ENCODE peak calls at places on chromosomes 12 and 14, in four cellular contexts. S is progenitor cell of endocrine pancreas; T is AG09309; V is CD4-positive, alpha-beta T cell. H is an unnamed sample.

GRCh38 chr12:5244513-5244972 is 187.4 kb upstream of the NTF3 start:
- DNase-seq in T (no peak), S (no peak), V (no peak), H (no peak)

GRCh38 chr14:96735509-96735908 is 61.7 kb upstream of the VRK1 start:
- DNase-seq in V (no peak), T (no peak), S (no peak), H (no peak)

GRCh38 chr14:93748208-93749080 is 39.8 kb downstream of the PRIMA1 start:
- DNase-seq in T (no peak), V (no peak), S (no peak), H (no peak)

GRCh38 chr14:23789696-23790095 is 153.5 kb downstream of the DHRS2 start:
- DNase-seq in V (no peak), T (no peak), S (no peak), H (no peak)

GRCh38 chr14:63454863-63455622 is 88.1 kb downstream of the PPP2R5E start:
- DNase-seq in S (no peak), V (no peak), T (peak), H (no peak)

GRCh38 chr12:47244730-47245285 is 165.0 kb upstream of the AMIGO2 start:
- DNase-seq in S (no peak), V (no peak), T (no peak), H (no peak)

GRCh38 chr14:75911883-75912282 is 69.9 kb downstream of the TGFB3 start:
- DNase-seq in T (no peak), V (no peak), S (no peak), H (no peak)

GRCh38 chr14:73834258-73834620 is 17.4 kb upstream of the PTGR2 start:
- DNase-seq in V (no peak), T (no peak), S (no peak), H (no peak)

GRCh38 chr12:19575307-19576243 is 136.3 kb downstream of the AEBP2 start:
- DNase-seq in V (no peak), S (no peak), T (no peak), H (no peak)

GRCh38 chr14:26984318-26985177 is 386.7 kb upstream of the NOVA1 start:
- DNase-seq in S (peak), T (no peak), V (no peak), H (no peak)

GRCh38 chr12:121238604-121239334 is 28.8 kb downstream of the P2RX4 start:
- DNase-seq in S (no peak), T (no peak), V (no peak), H (no peak)

GRCh38 chr12:28021704-28022103 is 49.2 kb upstream of the PTHLH start:
- DNase-seq in T (no peak), V (no peak), S (no peak), H (no peak)

GRCh38 chr12:3314306-3314663 is 176.7 kb upstream of the PRMT8 start:
- DNase-seq in S (no peak), V (no peak), T (no peak), H (no peak)

GRCh38 chr12:4202482-4202881 is 71.1 kb upstream of the CCND2 start:
- DNase-seq in V (no peak), S (no peak), T (no peak), H (no peak)

GRCh38 chr12:16605666-16606116 is 271 bp downstream of the LMO3 start:
- DNase-seq in S (no peak), V (no peak), T (no peak), H (no peak)

GRCh38 chr12:115709410-115710065 is 568.0 kb downstream of the MED13L start:
- DNase-seq in T (no peak), V (no peak), S (no peak), H (no peak)

GRCh38 chr14:92680781-92681650 is 67.4 kb downstream of the LGMN start:
- DNase-seq in V (peak), T (peak), S (peak), H (peak)

GRCh38 chr12:131287015-131287937 is 333.6 kb downstream of the ADGRD1 start:
- DNase-seq in V (no peak), S (peak), T (no peak), H (no peak)

GRCh38 chr14:44657688-44658388 is 150.8 kb upstream of the FSCB start:
- DNase-seq in T (peak), V (no peak), S (no peak), H (no peak)

GRCh38 chr12:4526923-4527546 is 11.7 kb upstream of the RAD51AP1 start:
- DNase-seq in S (no peak), T (no peak), V (no peak), H (no peak)

GRCh38 chr14:64826845-64827244 is 52.9 kb downstream of the SPTB start:
- DNase-seq in T (no peak), S (no peak), V (no peak), H (no peak)

GRCh38 chr12:132066749-132067148 is 77.4 kb downstream of the DDX51 start:
- DNase-seq in S (no peak), V (no peak), T (no peak), H (no peak)

GRCh38 chr12:52590021-52590420 is 11.2 kb downstream of the KRT72 start:
- DNase-seq in T (no peak), S (no peak), V (no peak), H (no peak)

GRCh38 chr14:37018571-37019240 is 153.7 kb downstream of the SLC25A21 start:
- DNase-seq in S (no peak), V (no peak), T (no peak), H (no peak)

GRCh38 chr14:61742383-61742782 is 19.8 kb upstream of the SNAPC1 start:
- DNase-seq in S (no peak), V (no peak), T (no peak), H (no peak)

GRCh38 chr12:75526655-75527511 is 15.5 kb upstream of the KRR1 start:
- DNase-seq in V (no peak), T (peak), S (no peak), H (peak)

GRCh38 chr14:49687942-49688700 is at the start of gene POLE2:
- DNase-seq in V (peak), S (peak), T (no peak), H (peak)

GRCh38 chr12:53765891-53766290 is 14.1 kb upstream of the CISTR start:
- DNase-seq in V (no peak), S (no peak), T (no peak), H (no peak)

GRCh38 chr12:122851820-122852219 is 16.6 kb downstream of the HIP1R start:
- DNase-seq in T (peak), S (no peak), V (no peak), H (no peak)

DNA sequence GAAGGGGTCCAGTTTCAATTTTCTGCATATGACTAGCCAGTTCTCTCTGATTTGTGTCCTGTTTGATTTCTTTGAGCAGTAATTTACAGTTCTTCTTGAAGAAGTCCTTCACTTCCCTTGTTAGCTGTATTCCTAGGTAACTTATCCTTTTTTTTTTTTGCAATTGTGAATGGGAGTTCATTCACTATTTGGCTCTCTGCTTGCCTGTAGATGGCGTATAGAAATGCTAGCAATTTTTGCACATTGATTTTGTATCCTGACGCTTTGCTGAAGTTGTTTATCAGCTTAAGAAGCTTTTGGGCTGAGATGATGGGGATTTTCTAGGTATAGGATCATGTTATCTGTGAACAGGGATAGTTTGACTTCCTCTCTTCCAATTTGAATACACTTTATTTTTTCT is 77.6 kb upstream of the NID2 start:
- DNase-seq in V (no peak), S (no peak), T (no peak), H (no peak)
- TF ChIP-seq CTCF in V (no peak), S (no peak), T (peak), H (no peak)

DNA sequence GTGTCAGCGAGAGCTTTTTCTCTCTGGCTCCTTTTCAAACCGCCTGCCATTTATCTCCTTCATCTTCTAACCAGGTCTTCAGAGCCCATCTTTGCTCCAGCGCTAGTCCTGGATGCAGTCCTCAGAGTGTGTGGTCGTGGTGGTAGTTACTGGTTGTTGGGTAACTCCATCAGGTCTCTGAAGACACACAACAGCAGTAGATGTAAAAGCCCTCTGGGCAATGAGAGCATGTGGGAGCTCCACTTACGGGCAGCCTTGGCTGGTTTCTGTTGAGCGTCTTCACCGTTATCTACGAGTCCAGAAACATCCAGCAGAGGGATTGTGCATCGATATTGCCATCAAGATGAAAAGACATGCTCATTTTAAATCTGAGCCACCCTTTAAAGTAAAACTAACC is 61.2 kb downstream of the FBXL14 start:
- DNase-seq in S (no peak), T (no peak), V (no peak), H (peak)
- TF ChIP-seq CTCF in S (peak), T (no peak), V (no peak), H (peak)

GRCh38 chr14:100893228-100893601 is 10.3 kb downstream of the RTL1 start:
- DNase-seq in V (no peak), T (no peak), S (no peak), H (no peak)
- TF ChIP-seq CTCF in V (no peak), T (no peak), S (no peak), H (no peak)

GRCh38 chr14:106843376-106843775 is 1317.0 kb downstream of the TMEM121 start:
- DNase-seq in T (no peak), S (no peak), V (no peak), H (no peak)
- TF ChIP-seq CTCF in T (no peak), S (no peak), V (no peak), H (peak)

GRCh38 chr12:111761706-111762105 is 5.0 kb upstream of the ALDH2 start:
- DNase-seq in S (no peak), T (no peak), V (no peak), H (no peak)
- TF ChIP-seq CTCF in S (no peak), T (no peak), V (no peak), H (no peak)

GRCh38 chr12:68113644-68114043 is 45.9 kb downstream of the IFNG start:
- DNase-seq in V (no peak), T (no peak), S (no peak), H (no peak)
- TF ChIP-seq CTCF in V (peak), T (peak), S (peak), H (peak)

H was measured in GM13977.